ENCODE peak calls at places on chromosomes 1 and 21, in five cellular contexts. Z is HCEC 1CT, D is iPS-NIHi11, P is HTR-8/SVneo, M is fibroblast of the aortic adventitia. N is an unnamed sample.

GRCh38 chr1:23648576-23648975 is 43.0 kb upstream of the RPL11 start:
- DNase-seq in Z (no peak), D (no peak), P (no peak), M (no peak), N (no peak)

GRCh38 chr21:39079617-39080016 is 103.6 kb downstream of the PSMG1 start:
- DNase-seq in Z (no peak), D (no peak), P (no peak), M (no peak), N (no peak)

GRCh38 chr1:231124746-231125145 is 37.1 kb upstream of the TRIM67 start:
- DNase-seq in Z (no peak), D (no peak), P (no peak), M (no peak), N (no peak)

GRCh38 chr1:77175230-77175844 is 43.9 kb downstream of the PIGK start:
- DNase-seq in Z (no peak), D (no peak), P (no peak), M (no peak), N (peak)

GRCh38 chr1:206508956-206509355 is 1.6 kb downstream of the RASSF5 start:
- DNase-seq in Z (peak), D (no peak), P (no peak), M (peak), N (no peak)

GRCh38 chr1:145720878-145721671 is 1.8 kb downstream of the CD160 start:
- DNase-seq in Z (peak), D (peak), P (peak), M (peak), N (peak)

GRCh38 chr1:21564521-21565095 is 55.4 kb downstream of the ALPL start:
- DNase-seq in Z (peak), D (no peak), P (no peak), M (no peak), N (no peak)

GRCh38 chr1:67059331-67059730 is 5.4 kb upstream of the SLC35D1 start:
- DNase-seq in Z (peak), D (no peak), P (no peak), M (peak), N (peak)

GRCh38 chr21:33127154-33127893 is 57.4 kb downstream of the OLIG1 start:
- DNase-seq in Z (peak), D (peak), P (peak), M (peak), N (peak)

GRCh38 chr1:212721388-212722247 is 22.0 kb upstream of the BATF3 start:
- DNase-seq in Z (peak), D (no peak), P (peak), M (peak), N (peak)